ENCODE peak calls at places on chromosomes 1 and 21, in seven cellular contexts. C, N, H, V, Q, B and I are unnamed samples.

GRCh38 chr1:157978547-157979403 is 14.7 kb upstream of the KIRREL1 start:
- DNase-seq in Q (peak), H (no peak), C (no peak), V (peak), N (no peak), B (no peak), I (no peak)

GRCh38 chr1:202054094-202054493 is 43.7 kb downstream of the ELF3 start:
- DNase-seq in Q (no peak), N (no peak), V (no peak), B (no peak), H (no peak), C (no peak), I (no peak)

GRCh38 chr1:239233626-239234025 is 152.7 kb upstream of the CHRM3 start:
- DNase-seq in H (no peak), N (no peak), C (no peak), Q (no peak), V (no peak), B (no peak), I (no peak)

GRCh38 chr1:177278626-177279390 is 108.0 kb downstream of the BRINP2 start:
- DNase-seq in C (no peak), V (peak), N (peak), H (no peak), Q (peak), B (no peak), I (peak)

GRCh38 chr21:45366931-45367401 is 38.0 kb upstream of the COL18A1 start:
- DNase-seq in N (no peak), Q (no peak), C (no peak), H (no peak), V (peak), B (no peak), I (peak)

GRCh38 chr21:35585878-35586277 is 474.4 kb downstream of the SETD4 start:
- DNase-seq in Q (no peak), N (no peak), V (no peak), B (no peak), H (no peak), C (no peak), I (no peak)

GRCh38 chr1:182056596-182057366 is 4.7 kb downstream of the ZNF648 start:
- DNase-seq in V (no peak), H (no peak), N (no peak), C (no peak), Q (no peak), B (no peak), I (no peak)

GRCh38 chr1:110749960-110750359 is 75.2 kb upstream of the KCNA3 start:
- DNase-seq in C (no peak), Q (peak), N (no peak), B (no peak), H (no peak), V (no peak), I (no peak)

GRCh38 chr21:9758888-9759287 is 762.5 kb upstream of the TPTE start:
- DNase-seq in Q (no peak), H (no peak), N (no peak), B (no peak), V (no peak), C (no peak), I (no peak)

GRCh38 chr1:1614204-1614953 is 921 bp upstream of the MIB2 start:
- DNase-seq in N (no peak), B (peak), C (no peak), H (peak), V (peak), Q (peak), I (no peak)

GRCh38 chr1:10374442-10374860 is 24.4 kb upstream of the PGD start:
- DNase-seq in N (no peak), B (no peak), Q (no peak), H (no peak), C (no peak), V (no peak), I (no peak)